ENCODE peak calls at places on chromosomes 5 and 9, in ten cellular contexts. H is A673, N is GM23338, F is left ventricle myocardium inferior, M is psoas muscle, D is BJ, I is HFF-Myc, C is astrocyte of the spinal cord, R is cardiac fibroblast, S is PC-9. Y is an unnamed sample.

GRCh38 chr5:80407735-80408474 is at the start of gene ZFYVE16:
- DNase-seq in C (peak), N (peak), D (peak), F (peak), H (peak), S (peak), R (peak), I (peak), M (peak), Y (peak)

GRCh38 chr9:114080773-114081440 is 2.8 kb upstream of the AMBP start:
- DNase-seq in M (no peak), S (no peak), D (no peak), I (no peak), R (no peak), C (no peak), N (no peak), F (no peak), H (no peak), Y (no peak)

GRCh38 chr9:136211006-136211405 is 6.1 kb upstream of the LHX3 start:
- DNase-seq in D (no peak), N (no peak), H (no peak), F (no peak), C (no peak), I (no peak), R (no peak), S (no peak), M (no peak), Y (no peak)

GRCh38 chr5:153777681-153778080 is 261.0 kb downstream of the FAM114A2 start:
- DNase-seq in R (no peak), N (peak), S (no peak), C (no peak), D (no peak), I (no peak), H (no peak), M (no peak), F (no peak), Y (no peak)

GRCh38 chr5:121525731-121526130 is 326.0 kb upstream of the FTMT start:
- DNase-seq in H (peak), D (no peak), R (no peak), S (no peak), I (no peak), N (no peak), F (no peak), M (no peak), C (peak), Y (peak)

GRCh38 chr5:82418608-82418950 is 140.4 kb upstream of the RPS23 start:
- DNase-seq in D (no peak), C (no peak), F (no peak), N (no peak), I (no peak), S (no peak), M (no peak), R (no peak), H (no peak), Y (no peak)

GRCh38 chr5:35041251-35041650 is 6.5 kb downstream of the AGXT2 start:
- DNase-seq in N (no peak), H (no peak), R (no peak), M (no peak), F (no peak), I (no peak), S (no peak), C (peak), D (no peak), Y (peak)

GRCh38 chr5:134029156-134029555 is 24.4 kb upstream of the VDAC1 start:
- DNase-seq in N (no peak), I (no peak), S (peak), M (no peak), H (no peak), F (no peak), R (peak), D (peak), C (peak), Y (peak)

GRCh38 chr5:93461751-93462150 is 119.3 kb downstream of the NR2F1-AS1 start:
- DNase-seq in F (no peak), C (peak), N (no peak), D (no peak), H (no peak), R (peak), S (no peak), I (no peak), M (no peak), Y (peak)

GRCh38 chr5:172622091-172623046 is 18.7 kb upstream of the NEURL1B start:
- DNase-seq in S (no peak), F (no peak), I (no peak), M (no peak), C (no peak), H (no peak), R (no peak), D (no peak), N (peak), Y (no peak)

GRCh38 chr9:89748020-89748670 is 143.3 kb downstream of the GADD45G start:
- DNase-seq in S (no peak), I (no peak), C (no peak), N (no peak), D (no peak), F (no peak), H (no peak), M (no peak), R (no peak), Y (no peak)

GRCh38 chr9:126482361-126483044 is 131.2 kb upstream of the LMX1B start:
- DNase-seq in H (no peak), F (no peak), N (peak), S (no peak), I (no peak), C (peak), M (peak), R (peak), D (no peak), Y (peak)

GRCh38 chr5:140273401-140273877 is 29.5 kb downstream of the PFDN1 start:
- DNase-seq in R (peak), S (no peak), M (no peak), N (no peak), D (no peak), F (no peak), H (no peak), C (no peak), I (no peak), Y (peak)

GRCh38 chr5:153135416-153135815 is 355.1 kb upstream of the GRIA1 start:
- DNase-seq in R (peak), F (no peak), M (no peak), N (no peak), I (no peak), C (peak), S (no peak), D (no peak), H (no peak), Y (no peak)

GRCh38 chr5:7759257-7759871 is 91.6 kb downstream of the CFAP90 start:
- DNase-seq in C (no peak), D (no peak), R (no peak), S (no peak), H (peak), N (no peak), I (peak), F (no peak), M (no peak), Y (no peak)

GRCh38 chr5:74766348-74766886 is 500 bp downstream of the GFM2 start:
- DNase-seq in M (no peak), F (no peak), D (no peak), S (peak), H (peak), C (peak), I (no peak), R (peak), N (peak), Y (peak)

GRCh38 chr5:145856285-145856818 is 16.5 kb downstream of the GRXCR2 start:
- DNase-seq in R (peak), C (peak), H (peak), M (peak), D (no peak), F (peak), N (peak), S (no peak), I (no peak), Y (peak)

GRCh38 chr9:130193531-130194405 is 21.6 kb downstream of the NCS1 start:
- DNase-seq in H (no peak), D (no peak), N (peak), R (no peak), M (no peak), C (no peak), F (no peak), I (no peak), S (no peak), Y (no peak)

GRCh38 chr5:4230905-4231561 is 635.4 kb downstream of the IRX1 start:
- DNase-seq in F (no peak), C (no peak), H (no peak), S (no peak), I (no peak), M (no peak), R (no peak), D (no peak), N (peak), Y (no peak)

GRCh38 chr5:39394946-39395345 is 29.8 kb downstream of the DAB2 start:
- DNase-seq in D (peak), R (peak), H (no peak), F (no peak), M (no peak), C (peak), N (no peak), S (peak), I (no peak), Y (peak)

GRCh38 chr9:75064307-75065025 is 23.5 kb downstream of the NMRK1 start:
- DNase-seq in S (no peak), C (peak), M (no peak), F (no peak), H (no peak), D (no peak), I (no peak), N (no peak), R (peak), Y (peak)

GRCh38 chr5:82931110-82931509 is 146.1 kb downstream of the TMEM167A start:
- DNase-seq in R (peak), F (no peak), I (no peak), H (no peak), C (peak), D (no peak), S (no peak), N (no peak), M (no peak), Y (no peak)

GRCh38 chr5:143115381-143115780 is 288.1 kb downstream of the NR3C1 start:
- DNase-seq in I (no peak), F (no peak), N (no peak), S (no peak), H (no peak), D (no peak), R (no peak), M (no peak), C (no peak), Y (no peak)

GRCh38 chr5:16812448-16812847 is 123.6 kb downstream of the MYO10 start:
- DNase-seq in S (no peak), D (no peak), I (no peak), R (no peak), F (no peak), M (no peak), C (peak), H (no peak), N (no peak), Y (no peak)

GRCh38 chr5:10567181-10567591 is 3.3 kb downstream of the ANKRD33B start:
- DNase-seq in H (no peak), N (no peak), M (no peak), I (no peak), D (no peak), F (no peak), R (no peak), S (no peak), C (no peak), Y (no peak)

GRCh38 chr9:129162497-129162896 is 15.6 kb downstream of the IER5L start:
- DNase-seq in H (no peak), D (no peak), R (no peak), N (no peak), S (no peak), I (no peak), F (no peak), C (no peak), M (no peak), Y (no peak)

GRCh38 chr9:124860582-124861341 is 995 bp downstream of the RPL35 start:
- DNase-seq in C (no peak), I (no peak), F (no peak), D (no peak), S (no peak), H (no peak), R (no peak), N (no peak), M (no peak), Y (no peak)

GRCh38 chr9:37944671-37945481 is 40.9 kb upstream of the SLC25A51 start:
- DNase-seq in I (no peak), M (no peak), R (no peak), S (peak), H (no peak), N (peak), D (no peak), F (no peak), C (peak), Y (peak)

GRCh38 chr5:148224131-148224742 is 14.1 kb upstream of the MARCOL start:
- DNase-seq in F (no peak), N (no peak), H (peak), R (no peak), C (no peak), D (peak), M (no peak), S (peak), I (no peak), Y (no peak)

GRCh38 chr5:149181702-149182101 is 40.4 kb downstream of the ABLIM3 start:
- DNase-seq in H (no peak), C (no peak), I (no peak), M (no peak), D (no peak), R (no peak), N (no peak), S (no peak), F (no peak), Y (no peak)

GRCh38 chr5:174751154-174751990 is 27.0 kb downstream of the MSX2 start:
- DNase-seq in S (no peak), I (no peak), N (peak), H (peak), R (no peak), M (no peak), C (no peak), D (no peak), F (no peak), Y (peak)
- H3K4me3 ChIP-seq in S (no peak), I (peak), N (peak), H (peak), R (peak), M (peak), C (peak), D (peak), F (peak), Y (peak)

DNA sequence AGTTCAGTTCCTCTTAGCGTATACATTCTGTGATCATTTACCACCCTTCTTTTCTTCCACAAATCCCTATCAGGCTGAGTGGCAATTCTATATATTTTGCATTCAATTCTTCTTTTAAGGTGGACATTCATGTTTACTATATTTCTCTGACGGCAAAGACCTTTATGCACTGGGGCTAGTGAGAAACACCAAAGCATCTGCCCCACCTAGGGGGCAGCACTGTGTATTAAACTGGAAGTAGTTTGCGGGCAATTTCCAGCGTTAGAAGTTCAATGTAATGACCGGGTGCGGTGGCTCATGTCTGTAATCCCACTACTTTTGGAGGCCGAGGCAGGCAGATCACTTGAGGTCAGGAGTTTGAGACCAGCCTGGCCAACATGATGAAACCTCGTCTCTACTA is 27.9 kb upstream of the FBXL7 start:
- DNase-seq in M (no peak), F (no peak), N (peak), R (no peak), D (no peak), C (no peak), H (no peak), S (no peak), I (no peak), Y (no peak)
- TF ChIP-seq CTCF in M (no peak), F (no peak), N (peak), R (no peak), D (no peak), C (no peak), H (peak), S (no peak), I (no peak), Y (no peak)

GRCh38 chr9:98943682-98944129 is at the start of gene COL15A1:
- DNase-seq in I (no peak), R (peak), C (no peak), F (peak), M (peak), N (peak), H (no peak), D (no peak), S (no peak), Y (peak)

GRCh38 chr9:98941946-98942523 is 1.7 kb upstream of the COL15A1 start:
- DNase-seq in D (no peak), C (no peak), H (no peak), R (no peak), S (no peak), I (no peak), N (no peak), M (no peak), F (no peak), Y (no peak)

GRCh38 chr9:98940278-98940677 is 3.4 kb upstream of the COL15A1 start:
- DNase-seq in C (no peak), S (no peak), I (no peak), M (no peak), H (no peak), R (no peak), F (peak), D (no peak), N (no peak), Y (no peak)

GRCh38 chr9:98942906-98943681 is 613 bp upstream of the COL15A1 start:
- DNase-seq in M (no peak), S (no peak), R (no peak), D (no peak), I (no peak), N (no peak), C (no peak), H (no peak), F (no peak), Y (no peak)

GRCh38 chr9:98944130-98945074 is 695 bp downstream of the COL15A1 start:
- DNase-seq in F (peak), M (no peak), N (peak), C (no peak), H (no peak), D (no peak), R (peak), I (no peak), S (no peak), Y (no peak)
- H3K4me3 ChIP-seq in F (peak), M (peak), N (peak), C (peak), H (peak), D (peak), R (peak), I (peak), S (no peak), Y (peak)

GRCh38 chr9:133470427-133470924 is 8.4 kb downstream of the SLC2A6 start:
- DNase-seq in N (peak), H (no peak), M (no peak), I (no peak), S (no peak), D (no peak), R (no peak), C (no peak), F (no peak), Y (no peak)
- TF ChIP-seq CTCF in N (no peak), H (no peak), M (no peak), I (no peak), S (no peak), D (no peak), R (no peak), C (no peak), F (no peak), Y (no peak)